ENCODE peak calls at places on chromosomes 13 and 19, in seven cellular contexts. One of them, this sample, is unnamed.

GRCh38 chr19:34182125-34182524 is 9.8 kb downstream of the LSM14A start:
- DNase-seq in epithelial cell of proximal tubule: no peak
- DNase-seq in heart right ventricle: no peak
- DNase-seq in heart left ventricle: no peak
- DNase-seq in progenitor cell of endocrine pancreas: no peak
- DNase-seq in left lung: no peak
- DNase-seq in AG09319: no peak
- DNase-seq in this sample: no peak

GRCh38 chr13:64441740-64442139 is 2788.4 kb downstream of the PCDH9 start:
- DNase-seq in epithelial cell of proximal tubule: no peak
- DNase-seq in heart right ventricle: no peak
- DNase-seq in heart left ventricle: no peak
- DNase-seq in progenitor cell of endocrine pancreas: no peak
- DNase-seq in left lung: no peak
- DNase-seq in AG09319: no peak
- DNase-seq in this sample: no peak

GRCh38 chr19:5624154-5624663 is 1.3 kb downstream of the SAFB start:
- DNase-seq in epithelial cell of proximal tubule: no peak
- DNase-seq in heart right ventricle: peak
- DNase-seq in heart left ventricle: peak
- DNase-seq in progenitor cell of endocrine pancreas: no peak
- DNase-seq in left lung: no peak
- DNase-seq in AG09319: no peak
- DNase-seq in this sample: no peak

GRCh38 chr13:50170447-50171037 is 155.3 kb downstream of the KCNRG start:
- DNase-seq in epithelial cell of proximal tubule: no peak
- DNase-seq in heart right ventricle: no peak
- DNase-seq in heart left ventricle: no peak
- DNase-seq in progenitor cell of endocrine pancreas: no peak
- DNase-seq in left lung: no peak
- DNase-seq in AG09319: no peak
- DNase-seq in this sample: no peak

GRCh38 chr13:48853381-48854102 is 122.2 kb upstream of the FNDC3A start:
- DNase-seq in epithelial cell of proximal tubule: peak
- DNase-seq in heart right ventricle: no peak
- DNase-seq in heart left ventricle: peak
- DNase-seq in progenitor cell of endocrine pancreas: no peak
- DNase-seq in left lung: no peak
- DNase-seq in AG09319: no peak
- DNase-seq in this sample: no peak

GRCh38 chr13:110575322-110576069 is 14.0 kb upstream of the RAB20 start:
- DNase-seq in epithelial cell of proximal tubule: no peak
- DNase-seq in heart right ventricle: peak
- DNase-seq in heart left ventricle: no peak
- DNase-seq in progenitor cell of endocrine pancreas: no peak
- DNase-seq in left lung: no peak
- DNase-seq in AG09319: no peak
- DNase-seq in this sample: no peak

GRCh38 chr13:85828094-85828684 is 29.0 kb upstream of the SLITRK6 start:
- DNase-seq in epithelial cell of proximal tubule: no peak
- DNase-seq in heart right ventricle: no peak
- DNase-seq in heart left ventricle: no peak
- DNase-seq in progenitor cell of endocrine pancreas: no peak
- DNase-seq in left lung: no peak
- DNase-seq in AG09319: no peak
- DNase-seq in this sample: no peak

GRCh38 chr19:43504426-43505185 is at the start of gene PHLDB3:
- DNase-seq in epithelial cell of proximal tubule: no peak
- DNase-seq in heart right ventricle: peak
- DNase-seq in heart left ventricle: peak
- DNase-seq in progenitor cell of endocrine pancreas: peak
- DNase-seq in left lung: peak
- DNase-seq in AG09319: no peak
- DNase-seq in this sample: peak

GRCh38 chr19:35623327-35624010 is 5.4 kb upstream of the RBM42 start:
- DNase-seq in epithelial cell of proximal tubule: no peak
- DNase-seq in heart right ventricle: no peak
- DNase-seq in heart left ventricle: no peak
- DNase-seq in progenitor cell of endocrine pancreas: no peak
- DNase-seq in left lung: no peak
- DNase-seq in AG09319: no peak
- DNase-seq in this sample: no peak

GRCh38 chr19:58385313-58386165 is 1.5 kb upstream of the RPS5 start:
- DNase-seq in epithelial cell of proximal tubule: no peak
- DNase-seq in heart right ventricle: no peak
- DNase-seq in heart left ventricle: no peak
- DNase-seq in progenitor cell of endocrine pancreas: no peak
- DNase-seq in left lung: peak
- DNase-seq in AG09319: no peak
- DNase-seq in this sample: no peak

GRCh38 chr13:113493315-113493951 is 2.9 kb upstream of the DCUN1D2 start:
- DNase-seq in epithelial cell of proximal tubule: peak
- DNase-seq in heart right ventricle: no peak
- DNase-seq in heart left ventricle: no peak
- DNase-seq in progenitor cell of endocrine pancreas: no peak
- DNase-seq in left lung: no peak
- DNase-seq in AG09319: peak
- DNase-seq in this sample: no peak

GRCh38 chr13:107367258-107367657 is 799.3 kb upstream of the ARGLU1 start:
- DNase-seq in epithelial cell of proximal tubule: peak
- DNase-seq in heart right ventricle: no peak
- DNase-seq in heart left ventricle: no peak
- DNase-seq in progenitor cell of endocrine pancreas: no peak
- DNase-seq in left lung: no peak
- DNase-seq in AG09319: no peak
- DNase-seq in this sample: no peak

GRCh38 chr19:19865750-19866598 is at the start of gene ZNF253:
- DNase-seq in epithelial cell of proximal tubule: peak
- DNase-seq in heart right ventricle: peak
- DNase-seq in heart left ventricle: peak
- DNase-seq in progenitor cell of endocrine pancreas: peak
- DNase-seq in left lung: peak
- DNase-seq in AG09319: peak
- DNase-seq in this sample: peak
- TF ChIP-seq CTCF in epithelial cell of proximal tubule: no peak
- TF ChIP-seq CTCF in heart right ventricle: no peak
- TF ChIP-seq CTCF in heart left ventricle: no peak
- TF ChIP-seq CTCF in progenitor cell of endocrine pancreas: no peak
- TF ChIP-seq CTCF in left lung: no peak
- TF ChIP-seq CTCF in AG09319: no peak
- TF ChIP-seq CTCF in this sample: no peak

DNA sequence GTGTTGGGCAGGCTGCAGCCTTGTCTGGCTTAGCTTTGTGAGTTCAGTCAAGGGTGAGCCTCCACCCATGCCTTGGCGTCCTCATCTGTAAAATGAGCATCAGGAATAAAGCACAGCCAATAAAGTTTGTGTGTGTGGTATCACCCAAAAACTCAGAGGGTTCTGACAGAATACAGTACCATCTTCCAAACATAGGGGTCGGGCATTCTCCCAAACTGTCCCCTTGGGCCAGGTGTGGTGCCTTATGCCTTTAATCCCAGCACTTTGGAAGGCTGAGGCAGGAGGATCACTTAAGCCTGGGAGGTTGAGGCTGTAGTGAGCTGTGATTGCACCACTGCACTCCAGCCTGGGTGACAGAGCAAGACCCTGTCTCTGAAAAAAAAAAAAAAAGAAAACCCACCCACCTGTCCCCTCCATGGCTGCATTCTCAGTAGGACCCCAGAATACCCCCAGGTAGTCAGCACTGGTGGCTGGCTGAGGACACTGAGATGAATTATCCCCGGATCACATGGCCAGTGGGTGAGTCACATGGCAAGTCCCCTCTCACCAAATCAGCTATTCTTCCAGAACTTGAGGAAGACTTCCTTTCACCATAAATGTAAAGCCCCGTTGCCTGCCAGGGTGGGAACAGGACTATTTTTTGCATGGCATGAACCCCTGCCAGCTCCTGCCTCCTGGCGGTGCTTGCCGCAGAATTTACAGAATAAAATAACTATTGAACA is 18.6 kb downstream of the POP4 start:
- DNase-seq in epithelial cell of proximal tubule: no peak
- DNase-seq in heart right ventricle: no peak
- DNase-seq in heart left ventricle: no peak
- DNase-seq in progenitor cell of endocrine pancreas: no peak
- DNase-seq in left lung: no peak
- DNase-seq in AG09319: no peak
- DNase-seq in this sample: no peak
- TF ChIP-seq CTCF in epithelial cell of proximal tubule: no peak
- TF ChIP-seq CTCF in heart right ventricle: no peak
- TF ChIP-seq CTCF in heart left ventricle: no peak
- TF ChIP-seq CTCF in progenitor cell of endocrine pancreas: no peak
- TF ChIP-seq CTCF in left lung: no peak
- TF ChIP-seq CTCF in AG09319: no peak
- TF ChIP-seq CTCF in this sample: no peak

GRCh38 chr13:27476943-27477681 is 26.7 kb upstream of the MTIF3 start:
- DNase-seq in epithelial cell of proximal tubule: no peak
- DNase-seq in heart right ventricle: no peak
- DNase-seq in heart left ventricle: no peak
- DNase-seq in progenitor cell of endocrine pancreas: no peak
- DNase-seq in left lung: no peak
- DNase-seq in AG09319: peak
- DNase-seq in this sample: no peak
- TF ChIP-seq CTCF in epithelial cell of proximal tubule: peak
- TF ChIP-seq CTCF in heart right ventricle: no peak
- TF ChIP-seq CTCF in heart left ventricle: no peak
- TF ChIP-seq CTCF in progenitor cell of endocrine pancreas: peak
- TF ChIP-seq CTCF in left lung: no peak
- TF ChIP-seq CTCF in AG09319: no peak
- TF ChIP-seq CTCF in this sample: no peak

GRCh38 chr19:29259867-29260281 is 46.9 kb upstream of the UQCRFS1 start:
- DNase-seq in epithelial cell of proximal tubule: no peak
- DNase-seq in heart right ventricle: no peak
- DNase-seq in heart left ventricle: no peak
- DNase-seq in progenitor cell of endocrine pancreas: no peak
- DNase-seq in left lung: no peak
- DNase-seq in AG09319: no peak
- DNase-seq in this sample: no peak

GRCh38 chr19:29263305-29264080 is 50.5 kb upstream of the UQCRFS1 start:
- DNase-seq in epithelial cell of proximal tubule: no peak
- DNase-seq in heart right ventricle: no peak
- DNase-seq in heart left ventricle: no peak
- DNase-seq in progenitor cell of endocrine pancreas: peak
- DNase-seq in left lung: peak
- DNase-seq in AG09319: no peak
- DNase-seq in this sample: no peak

GRCh38 chr19:29259153-29259552 is 46.2 kb upstream of the UQCRFS1 start:
- DNase-seq in epithelial cell of proximal tubule: no peak
- DNase-seq in heart right ventricle: no peak
- DNase-seq in heart left ventricle: no peak
- DNase-seq in progenitor cell of endocrine pancreas: no peak
- DNase-seq in left lung: no peak
- DNase-seq in AG09319: no peak
- DNase-seq in this sample: no peak

GRCh38 chr19:29262085-29262484 is 49.1 kb upstream of the UQCRFS1 start:
- DNase-seq in epithelial cell of proximal tubule: no peak
- DNase-seq in heart right ventricle: no peak
- DNase-seq in heart left ventricle: no peak
- DNase-seq in progenitor cell of endocrine pancreas: no peak
- DNase-seq in left lung: no peak
- DNase-seq in AG09319: no peak
- DNase-seq in this sample: no peak

GRCh38 chr19:29260477-29261317 is 47.7 kb upstream of the UQCRFS1 start:
- DNase-seq in epithelial cell of proximal tubule: no peak
- DNase-seq in heart right ventricle: no peak
- DNase-seq in heart left ventricle: no peak
- DNase-seq in progenitor cell of endocrine pancreas: peak
- DNase-seq in left lung: no peak
- DNase-seq in AG09319: no peak
- DNase-seq in this sample: no peak
- TF ChIP-seq CTCF in epithelial cell of proximal tubule: peak
- TF ChIP-seq CTCF in heart right ventricle: peak
- TF ChIP-seq CTCF in heart left ventricle: peak
- TF ChIP-seq CTCF in progenitor cell of endocrine pancreas: peak
- TF ChIP-seq CTCF in left lung: peak
- TF ChIP-seq CTCF in AG09319: peak
- TF ChIP-seq CTCF in this sample: peak

GRCh38 chr13:32430018-32430747 is 2.3 kb upstream of the N4BP2L1 start:
- DNase-seq in epithelial cell of proximal tubule: no peak
- DNase-seq in heart right ventricle: no peak
- DNase-seq in heart left ventricle: no peak
- DNase-seq in progenitor cell of endocrine pancreas: no peak
- DNase-seq in left lung: no peak
- DNase-seq in AG09319: no peak
- DNase-seq in this sample: no peak
- TF ChIP-seq CTCF in epithelial cell of proximal tubule: no peak
- TF ChIP-seq CTCF in heart right ventricle: no peak
- TF ChIP-seq CTCF in heart left ventricle: no peak
- TF ChIP-seq CTCF in progenitor cell of endocrine pancreas: no peak
- TF ChIP-seq CTCF in left lung: no peak
- TF ChIP-seq CTCF in AG09319: no peak
- TF ChIP-seq CTCF in this sample: no peak

DNA sequence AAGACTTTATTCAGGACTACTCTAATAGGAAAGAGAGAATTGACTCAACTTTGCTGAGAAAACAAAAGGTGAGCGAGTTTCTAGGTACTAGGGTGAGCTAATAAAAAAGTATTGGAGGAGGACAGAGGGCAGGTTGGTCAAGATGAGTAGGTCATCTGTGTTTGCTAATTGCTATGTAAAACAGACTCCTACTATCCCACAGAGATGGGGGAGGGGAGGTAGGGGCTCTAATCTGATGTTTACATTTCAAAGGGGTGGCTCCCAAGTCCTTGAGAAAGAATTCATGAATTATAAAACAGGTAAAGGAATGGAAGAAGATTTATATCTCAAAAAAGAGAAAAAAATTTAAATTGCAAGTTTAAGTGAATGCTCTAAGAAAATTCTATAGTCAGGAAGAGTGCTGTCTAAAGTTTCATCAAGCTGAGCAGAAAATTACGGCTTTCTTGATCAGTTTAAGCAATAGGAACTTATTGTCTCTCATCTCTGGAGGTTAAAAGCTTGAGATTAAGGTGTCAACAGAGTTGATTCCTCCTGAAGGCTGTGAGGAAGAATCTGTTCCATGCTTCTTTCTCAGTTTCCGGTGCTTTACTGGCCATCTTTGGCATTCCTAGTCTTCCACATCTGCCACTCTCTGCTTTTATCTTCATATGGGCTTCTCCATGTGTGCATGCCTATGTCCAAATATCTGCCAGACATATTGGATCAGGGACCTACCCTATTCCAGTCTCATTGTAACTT is 790.3 kb downstream of the SLITRK5 start:
- DNase-seq in epithelial cell of proximal tubule: no peak
- DNase-seq in heart right ventricle: no peak
- DNase-seq in heart left ventricle: no peak
- DNase-seq in progenitor cell of endocrine pancreas: no peak
- DNase-seq in left lung: no peak
- DNase-seq in AG09319: no peak
- DNase-seq in this sample: no peak
- TF ChIP-seq CTCF in epithelial cell of proximal tubule: no peak
- TF ChIP-seq CTCF in heart right ventricle: no peak
- TF ChIP-seq CTCF in heart left ventricle: no peak
- TF ChIP-seq CTCF in progenitor cell of endocrine pancreas: no peak
- TF ChIP-seq CTCF in left lung: no peak
- TF ChIP-seq CTCF in AG09319: no peak
- TF ChIP-seq CTCF in this sample: no peak

This sample was measured in mesothelial cell of epicardium.